ENCODE peak calls at places on chromosomes 11 and 22, in four cellular contexts. C is K562, Q is GM12878, U is HL-60. I is an unnamed sample.

GRCh38 chr11:118435233-118435892 is 929 bp upstream of the KMT2A start:
- DNase-seq in U (no peak), C (peak), Q (no peak), I (peak)

GRCh38 chr22:49214976-49215375 is 612.7 kb downstream of the BRD1 start:
- DNase-seq in U (no peak), C (no peak), Q (no peak), I (no peak)

GRCh38 chr22:37896939-37897338 is 9.2 kb upstream of the MICALL1 start:
- DNase-seq in U (no peak), Q (no peak), C (no peak), I (no peak)

GRCh38 chr11:45193695-45194094 is 47.3 kb downstream of the PRDM11 start:
- DNase-seq in C (no peak), Q (no peak), U (no peak), I (no peak)

GRCh38 chr11:64459609-64460008 is 100.6 kb downstream of the RPS6KA4 start:
- DNase-seq in U (no peak), Q (no peak), C (no peak), I (no peak)

GRCh38 chr11:2074266-2074825 is 64.8 kb downstream of the IGF2 start:
- DNase-seq in U (no peak), Q (no peak), C (peak), I (no peak)

GRCh38 chr11:96055706-96056387 is 131.9 kb upstream of the MTMR2 start:
- DNase-seq in C (no peak), U (no peak), Q (no peak), I (no peak)

GRCh38 chr22:25774575-25775026 is 32.6 kb downstream of the MYO18B start:
- DNase-seq in Q (no peak), U (no peak), C (no peak), I (peak)

GRCh38 chr11:2799881-2800654 is 85.5 kb downstream of the CDKN1C start:
- DNase-seq in U (no peak), C (peak), Q (no peak), I (no peak)

GRCh38 chr22:40819741-40820140 is 595 bp upstream of the SLC25A17 start:
- DNase-seq in C (no peak), Q (no peak), U (peak), I (no peak)

GRCh38 chr22:40818192-40818746 is 877 bp downstream of the SLC25A17 start:
- DNase-seq in Q (no peak), C (no peak), U (no peak), I (no peak)

GRCh38 chr22:40817737-40818136 is 1.4 kb downstream of the SLC25A17 start:
- DNase-seq in C (no peak), Q (peak), U (no peak), I (no peak)

GRCh38 chr22:40813912-40814315 is 5.2 kb downstream of the SLC25A17 start:
- DNase-seq in C (peak), Q (no peak), U (no peak), I (no peak)

DNA sequence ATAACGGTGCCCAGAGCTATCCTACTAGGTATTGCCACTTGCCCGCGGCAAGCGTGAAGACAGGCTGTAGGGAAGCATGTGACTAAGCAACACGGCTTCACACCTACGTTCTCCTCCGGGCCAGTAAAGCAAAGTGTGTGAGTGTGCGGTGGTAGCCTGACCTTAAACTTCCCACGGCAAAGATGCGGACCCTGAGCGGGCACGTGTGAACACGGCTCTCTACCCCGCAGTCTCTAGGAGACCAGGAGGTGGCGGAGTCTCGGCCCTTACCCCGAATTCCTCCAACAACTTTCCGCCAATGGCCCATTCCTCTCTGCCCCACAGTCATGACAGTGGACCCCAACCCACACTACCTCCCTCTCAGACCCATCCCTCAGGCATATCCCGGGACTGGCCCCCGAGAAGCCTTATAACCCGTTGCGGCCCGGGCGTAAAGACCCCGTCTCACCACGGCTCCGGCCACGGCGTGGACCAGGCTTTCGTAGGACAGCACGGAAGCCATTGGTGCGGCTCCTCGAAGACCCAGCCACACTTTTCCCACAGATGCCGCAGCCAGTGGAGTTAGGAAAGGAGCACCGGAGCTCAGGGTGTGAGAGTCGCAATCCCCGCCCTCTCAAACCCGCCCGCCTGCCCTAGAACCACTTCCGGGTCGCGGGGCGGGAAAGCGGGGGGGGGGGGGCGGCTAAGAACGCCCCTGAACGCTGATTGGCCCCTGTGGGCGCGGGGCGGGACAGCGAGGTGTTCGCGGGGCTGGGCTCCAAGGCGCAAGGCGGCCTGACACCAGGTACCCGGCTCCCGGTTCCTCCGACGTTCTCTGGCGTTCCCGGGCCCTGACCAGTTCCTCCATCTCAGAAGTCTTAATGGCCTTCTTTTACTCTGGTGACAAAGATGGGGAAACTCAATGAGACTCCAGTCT is at the start of gene SLC25A17:
- DNase-seq in C (peak), Q (peak), U (peak), I (peak)
- TF ChIP-seq SPI1 in C (no peak), Q (peak), U (no peak), I (peak)

DNA sequence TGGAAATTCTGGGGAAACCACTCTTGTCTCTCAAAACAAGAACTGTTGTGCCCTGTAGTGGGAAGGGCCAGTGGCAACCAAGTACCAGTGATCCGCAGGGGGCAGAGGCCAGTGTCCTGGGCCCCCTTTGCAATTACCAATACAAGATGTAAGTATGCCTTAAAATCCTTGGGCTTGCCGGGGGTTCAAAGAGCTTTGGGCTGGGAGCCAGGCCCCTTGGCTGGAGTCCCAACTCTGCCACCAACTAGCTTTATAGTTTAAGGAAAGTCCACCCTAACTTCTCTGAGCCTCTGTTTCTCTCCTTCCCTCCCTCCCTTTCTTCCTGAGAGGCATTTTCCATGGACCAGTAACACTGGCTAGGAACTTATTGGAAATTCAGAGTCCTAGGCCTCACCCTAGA is 15.5 kb downstream of the CLMP start:
- DNase-seq in Q (no peak), U (no peak), C (no peak), I (no peak)
- TF ChIP-seq SPI1 in Q (no peak), U (no peak), C (no peak), I (no peak)

GRCh38 chr22:31105282-31105929 is 2.0 kb downstream of the SELENOM start:
- DNase-seq in Q (no peak), C (no peak), U (no peak), I (no peak)

GRCh38 chr22:31106651-31107205 is 640 bp downstream of the SELENOM start:
- DNase-seq in Q (no peak), U (no peak), C (no peak), I (no peak)

GRCh38 chr22:31106001-31106571 is 1.3 kb downstream of the SELENOM start:
- DNase-seq in Q (no peak), U (no peak), C (no peak), I (no peak)

GRCh38 chr22:31104869-31105268 is 2.5 kb downstream of the SELENOM start:
- DNase-seq in Q (no peak), U (no peak), C (no peak), I (no peak)

DNA sequence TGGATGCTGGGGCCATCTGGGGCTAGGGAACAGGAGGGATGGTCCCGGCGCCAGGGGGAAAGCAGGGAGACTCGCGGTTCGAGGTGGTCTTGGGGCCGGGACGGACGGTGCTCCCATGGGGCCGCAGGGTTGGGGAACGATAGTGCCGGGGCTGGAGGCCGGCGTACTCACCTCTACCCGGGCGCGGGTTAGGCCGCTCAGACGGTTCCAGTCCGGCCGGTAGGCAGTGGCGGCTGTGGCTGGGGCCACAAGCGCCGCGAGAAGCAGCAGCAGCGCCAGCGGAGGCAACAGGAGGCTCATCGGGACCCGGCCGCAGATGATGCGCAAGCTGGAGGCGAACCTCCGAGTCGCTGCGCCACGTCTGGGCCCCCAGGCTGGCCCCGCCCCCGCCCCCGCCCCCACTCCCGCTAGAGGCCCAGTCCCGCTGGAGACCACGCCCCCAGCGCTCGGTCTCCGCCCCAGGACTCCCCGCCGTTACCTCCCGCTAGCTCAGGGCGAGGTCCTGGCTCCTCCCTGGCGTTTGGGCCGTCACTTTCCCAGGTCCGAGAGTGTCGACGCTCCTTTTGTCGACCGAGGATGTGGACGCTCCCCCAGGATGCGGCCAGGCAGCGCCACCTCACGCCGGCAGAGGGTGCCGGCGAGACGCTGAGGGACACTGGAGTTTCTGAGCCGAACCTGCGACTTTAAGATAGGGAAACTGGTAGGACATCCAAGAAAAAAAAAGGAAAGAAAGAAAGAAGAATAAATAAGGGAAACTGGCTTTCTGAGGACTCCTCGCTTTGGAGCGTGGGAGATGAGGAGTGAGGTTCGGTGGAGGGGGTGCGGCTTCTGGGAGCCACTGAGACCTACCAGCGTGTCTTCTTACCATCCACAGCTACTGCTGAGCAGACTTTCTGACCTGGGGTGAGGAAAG is at the start of gene SELENOM:
- DNase-seq in C (peak), U (peak), Q (peak), I (peak)
- TF ChIP-seq SPI1 in C (no peak), U (no peak), Q (no peak), I (no peak)

GRCh38 chr11:124535552-124536232 is 7.8 kb downstream of the OR8B12 start:
- DNase-seq in Q (no peak), C (no peak), U (peak), I (no peak)
- TF ChIP-seq SPI1 in Q (no peak), C (no peak), U (no peak), I (no peak)

GRCh38 chr11:66068923-66069714 is 953 bp upstream of the PACS1 start:
- DNase-seq in Q (no peak), C (no peak), U (no peak), I (no peak)
- TF ChIP-seq SPI1 in Q (no peak), C (peak), U (no peak), I (no peak)